ENCODE peak calls at places on chromosomes 11 and 22, in ten cellular contexts. I is hepatocyte, U is CD14-positive monocyte, M is right atrium auricular region, L is upper lobe of left lung, T is heart left ventricle, G is kidney, P is HCT116, Q is lower leg skin, W is cardiac fibroblast. H is an unnamed sample.

GRCh38 chr11:106482920-106483761 is 405.7 kb downstream of the AASDHPPT start:
- DNase-seq in Q (no peak), L (no peak), M (no peak), I (peak), P (no peak), T (no peak), U (no peak), W (peak), G (no peak), H (no peak)

GRCh38 chr11:61711037-61711436 is 30.8 kb downstream of the DAGLA start:
- DNase-seq in M (no peak), W (no peak), U (no peak), Q (no peak), I (no peak), G (no peak), P (no peak), L (no peak), T (no peak), H (no peak)

GRCh38 chr11:47847892-47848635 is at the start of gene NUP160:
- DNase-seq in I (peak), U (peak), P (peak), L (peak), Q (peak), G (peak), M (peak), W (peak), T (peak), H (peak)

GRCh38 chr11:7490054-7490453 is 4.7 kb downstream of the OLFML1 start:
- DNase-seq in G (no peak), I (no peak), Q (no peak), L (no peak), M (no peak), P (no peak), W (peak), U (no peak), T (no peak), H (no peak)

GRCh38 chr22:47544696-47545095 is 782.2 kb downstream of the TBC1D22A start:
- DNase-seq in Q (no peak), W (no peak), G (no peak), P (no peak), I (no peak), U (no peak), L (no peak), T (no peak), M (peak), H (no peak)

GRCh38 chr11:115848080-115848479 is 343.9 kb upstream of the CADM1 start:
- DNase-seq in U (no peak), P (no peak), W (no peak), L (no peak), Q (no peak), M (no peak), G (no peak), I (peak), T (no peak), H (no peak)

GRCh38 chr22:40855104-40855959 is 1.1 kb downstream of the ST13 start:
- DNase-seq in L (no peak), U (no peak), W (peak), I (peak), Q (no peak), T (no peak), M (no peak), G (no peak), P (no peak), H (no peak)

GRCh38 chr22:36918730-36919129 is 5.3 kb downstream of the CSF2RB start:
- DNase-seq in W (no peak), L (no peak), P (no peak), U (no peak), Q (no peak), M (no peak), T (no peak), G (no peak), I (no peak), H (no peak)

GRCh38 chr22:30390974-30391691 is 3.9 kb upstream of the RNF215 start:
- DNase-seq in U (peak), W (peak), G (peak), Q (no peak), P (peak), T (peak), M (no peak), L (peak), I (peak), H (peak)

GRCh38 chr11:35166369-35167360 is 27.7 kb downstream of the CD44 start:
- DNase-seq in I (no peak), L (no peak), Q (no peak), U (peak), M (peak), T (peak), W (peak), P (peak), G (peak), H (no peak)

GRCh38 chr22:31681625-31682345 is 19.8 kb upstream of the PISD start:
- DNase-seq in Q (no peak), I (no peak), P (no peak), G (no peak), U (no peak), T (no peak), M (no peak), W (peak), L (no peak), H (no peak)

GRCh38 chr11:71302534-71302909 is 50.1 kb upstream of the SHANK2 start:
- DNase-seq in T (no peak), L (no peak), W (no peak), Q (peak), G (no peak), M (no peak), I (no peak), P (no peak), U (no peak), H (no peak)

GRCh38 chr11:71301046-71301857 is 48.9 kb upstream of the SHANK2 start:
- DNase-seq in P (no peak), I (no peak), M (peak), W (no peak), G (no peak), T (no peak), L (no peak), U (no peak), Q (peak), H (no peak)

GRCh38 chr11:71300187-71300586 is 47.8 kb upstream of the SHANK2 start:
- DNase-seq in P (no peak), U (no peak), T (no peak), M (peak), L (no peak), I (no peak), W (no peak), G (no peak), Q (no peak), H (no peak)

GRCh38 chr11:71302911-71303310 is 50.5 kb upstream of the SHANK2 start:
- DNase-seq in U (no peak), Q (peak), G (no peak), P (no peak), W (no peak), M (peak), I (no peak), T (no peak), L (no peak), H (no peak)

DNA sequence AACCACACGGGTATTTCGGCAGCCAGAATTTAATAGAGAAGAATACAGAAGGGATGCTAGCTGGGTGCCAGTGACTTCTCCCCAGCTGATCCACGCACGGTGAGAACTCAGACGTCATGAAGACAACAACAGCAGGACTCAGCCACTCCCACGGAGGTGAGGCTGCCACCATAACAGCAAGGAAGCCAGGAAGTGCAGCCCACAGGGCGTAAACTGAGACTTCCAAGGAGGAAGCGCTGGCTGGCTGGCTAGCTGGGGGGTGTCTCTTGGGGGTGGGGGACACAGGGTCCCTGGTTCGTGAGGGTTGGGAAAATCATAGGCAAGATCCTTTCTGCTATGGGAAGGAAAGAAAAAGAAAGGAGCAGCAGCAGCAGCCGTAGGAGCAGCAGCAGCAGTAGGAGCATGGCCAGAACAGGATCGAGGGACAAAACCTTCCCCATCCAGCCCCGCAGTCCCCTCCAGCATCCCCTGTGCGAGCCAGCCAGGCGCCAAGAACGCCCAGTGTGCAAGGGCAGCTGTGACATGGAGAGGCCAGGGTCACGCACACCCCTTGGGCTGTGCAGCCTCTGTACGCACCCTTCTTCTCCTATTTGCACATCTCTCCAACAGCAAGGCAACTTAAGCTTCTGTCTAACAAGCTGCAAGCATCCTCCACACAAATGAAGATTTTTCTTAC is 49.6 kb upstream of the SHANK2 start:
- DNase-seq in W (peak), L (no peak), G (peak), P (no peak), M (peak), I (no peak), T (no peak), Q (peak), U (no peak), H (no peak)
- TF ChIP-seq CTCF in W (no peak), L (no peak), G (no peak), P (no peak), M (no peak), I (no peak), T (no peak), Q (no peak), U (no peak), H (no peak)

GRCh38 chr22:25786165-25786564 is 44.2 kb downstream of the MYO18B start:
- DNase-seq in I (no peak), W (no peak), G (no peak), T (no peak), Q (no peak), L (no peak), P (no peak), M (no peak), U (no peak), H (no peak)
- TF ChIP-seq CTCF in I (no peak), W (no peak), G (no peak), T (no peak), Q (no peak), L (no peak), P (no peak), M (no peak), U (no peak), H (no peak)

GRCh38 chr11:19121646-19122045 is 4.7 kb downstream of the ZDHHC13 start:
- DNase-seq in T (no peak), U (no peak), W (no peak), L (no peak), G (no peak), I (no peak), M (no peak), Q (no peak), P (no peak), H (no peak)

GRCh38 chr11:19111809-19112208 is 5.2 kb upstream of the ZDHHC13 start:
- DNase-seq in U (no peak), Q (no peak), W (no peak), P (no peak), T (no peak), M (no peak), G (no peak), I (no peak), L (no peak), H (no peak)

GRCh38 chr11:19116315-19116970 is 525 bp upstream of the ZDHHC13 start:
- DNase-seq in U (no peak), L (no peak), I (no peak), P (no peak), T (no peak), G (no peak), M (no peak), W (no peak), Q (no peak), H (peak)

GRCh38 chr11:19117760-19118097 is 761 bp downstream of the ZDHHC13 start:
- DNase-seq in P (no peak), G (no peak), L (no peak), M (no peak), W (no peak), T (no peak), U (no peak), Q (no peak), I (no peak), H (no peak)

DNA sequence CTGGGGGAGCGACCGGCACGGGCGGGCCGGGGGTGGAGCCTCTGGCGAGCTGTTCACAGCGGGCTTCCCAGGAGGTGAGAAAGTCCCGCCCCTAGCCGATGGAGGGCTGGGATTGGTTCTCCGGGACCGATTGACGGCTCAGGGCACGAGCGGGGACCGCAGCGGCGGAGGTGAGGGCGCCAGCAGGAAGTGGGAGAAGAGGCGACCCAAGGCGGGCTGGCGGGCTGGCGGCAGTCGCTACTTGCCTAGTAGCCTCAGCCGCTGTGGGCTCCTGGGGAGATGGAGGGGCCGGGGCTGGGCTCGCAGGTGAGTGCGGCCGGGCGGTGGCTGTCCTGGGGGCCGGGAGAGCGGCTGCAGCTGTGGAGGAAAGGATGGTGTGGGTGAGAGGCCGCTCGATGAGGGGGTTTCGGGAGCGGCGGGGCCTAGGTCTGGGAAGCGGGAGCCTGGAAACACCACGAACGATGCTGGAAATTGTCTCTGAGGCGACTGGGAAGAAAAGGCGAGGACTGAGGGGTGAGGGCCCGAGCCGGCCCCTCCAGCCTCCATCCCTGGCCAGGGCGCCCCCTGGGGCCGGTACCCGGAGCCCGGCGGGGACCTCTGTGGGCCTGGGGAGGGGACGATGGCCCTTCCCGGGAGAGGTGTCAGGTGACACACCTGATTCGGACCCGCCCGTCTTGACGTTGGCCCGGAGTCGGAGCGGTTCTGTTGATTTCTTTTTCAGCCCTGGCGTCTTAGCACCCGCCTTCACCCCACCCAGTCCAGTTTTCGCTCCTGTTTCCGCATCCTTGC is at the start of gene ZDHHC13:
- DNase-seq in T (peak), G (peak), U (peak), L (peak), Q (peak), I (peak), M (peak), W (peak), P (peak), H (peak)
- TF ChIP-seq CTCF in T (peak), G (peak), U (peak), L (no peak), Q (no peak), I (peak), M (peak), W (peak), P (peak), H (peak)

DNA sequence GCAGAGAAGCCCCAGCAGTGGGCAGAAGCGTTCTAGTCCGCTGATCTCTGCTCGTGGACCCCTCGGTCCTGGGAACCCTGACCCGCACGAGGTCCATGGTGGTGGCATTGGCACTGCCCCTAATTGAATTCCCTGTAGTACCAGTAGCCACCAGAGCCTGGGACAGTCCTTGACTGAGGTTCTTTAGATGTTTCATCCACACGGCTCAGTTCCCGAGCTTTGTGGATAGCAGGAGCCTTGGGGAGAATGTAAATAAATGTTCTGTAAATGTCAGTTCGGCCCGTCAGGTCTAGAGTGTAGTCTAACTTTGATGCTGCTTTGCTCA is 39.4 kb upstream of the SEPTIN5 start:
- DNase-seq in Q (peak), L (no peak), W (no peak), T (no peak), M (peak), I (no peak), P (no peak), U (no peak), G (no peak), H (no peak)
- TF ChIP-seq CTCF in Q (no peak), L (no peak), W (no peak), T (no peak), M (no peak), I (no peak), P (no peak), U (no peak), G (no peak), H (no peak)

GRCh38 chr11:65487467-65488272 is 11.2 kb upstream of the MALAT1 start:
- DNase-seq in Q (peak), U (peak), P (peak), M (peak), G (peak), T (peak), W (peak), L (peak), I (peak), H (peak)
- TF ChIP-seq CTCF in Q (peak), U (no peak), P (no peak), M (no peak), G (no peak), T (no peak), W (no peak), L (peak), I (no peak), H (no peak)

DNA sequence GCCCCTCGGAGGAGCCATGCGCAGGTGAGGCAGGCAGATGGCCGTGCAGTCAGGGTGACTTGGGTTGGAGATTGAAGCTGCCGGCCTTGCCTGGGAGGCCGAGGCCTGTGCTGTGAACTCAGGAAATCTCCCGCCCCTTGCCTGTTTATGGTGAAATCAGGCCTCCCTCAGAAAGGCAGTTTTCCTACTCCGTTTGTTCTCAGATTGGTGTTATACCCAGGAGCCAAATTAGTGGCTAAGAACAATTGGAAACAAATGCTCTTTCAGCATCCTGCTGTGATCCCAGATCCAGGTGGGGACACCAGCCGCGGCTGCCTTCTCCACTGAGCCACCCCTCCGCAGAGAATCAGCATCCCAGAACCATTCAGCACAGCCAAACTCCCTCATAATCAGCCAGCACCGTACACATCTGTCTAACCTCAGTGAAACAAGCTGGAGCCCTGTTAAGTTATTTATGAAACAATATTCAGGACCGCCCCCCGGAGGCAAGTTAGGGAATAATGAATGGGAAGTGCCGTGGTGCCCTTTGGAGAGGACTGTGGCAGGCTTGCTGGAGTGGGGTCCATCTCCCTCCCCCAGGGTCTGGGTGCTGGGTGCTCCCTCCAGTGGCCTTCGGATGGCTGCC is 60.0 kb downstream of the PKNOX2 start:
- DNase-seq in T (peak), U (no peak), W (peak), M (peak), Q (no peak), P (peak), G (no peak), L (no peak), I (peak), H (no peak)
- TF ChIP-seq CTCF in T (peak), U (no peak), W (peak), M (peak), Q (no peak), P (peak), G (peak), L (no peak), I (peak), H (no peak)

GRCh38 chr11:27234043-27234668 is 128.9 kb downstream of the CCDC34 start:
- DNase-seq in W (peak), L (no peak), I (peak), M (peak), U (no peak), P (no peak), G (no peak), Q (no peak), T (peak), H (peak)
- TF ChIP-seq CTCF in W (no peak), L (no peak), I (no peak), M (no peak), U (no peak), P (no peak), G (no peak), Q (no peak), T (no peak), H (no peak)

DNA sequence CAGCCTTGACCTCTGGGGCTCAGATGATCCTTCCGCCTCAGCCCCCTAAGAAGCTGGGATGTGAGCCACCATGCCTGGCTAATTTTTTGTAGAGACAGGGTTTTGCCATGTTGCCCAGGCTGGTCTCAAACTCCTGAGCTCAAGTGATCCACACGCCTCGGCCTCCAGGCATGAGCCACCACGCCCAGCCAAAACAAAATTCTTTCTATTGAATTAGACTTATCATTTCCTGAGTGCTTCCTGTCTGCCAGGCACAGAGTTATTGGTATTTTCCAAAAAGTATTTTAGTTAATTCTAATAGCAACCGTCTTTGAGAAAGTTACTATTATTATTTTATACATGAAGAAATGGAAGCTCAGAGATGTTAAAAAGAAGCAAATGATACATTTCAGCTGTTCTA is 61.4 kb upstream of the LMO2 start:
- DNase-seq in G (no peak), T (no peak), I (no peak), U (no peak), P (no peak), W (no peak), L (no peak), M (no peak), Q (no peak), H (no peak)
- TF ChIP-seq CTCF in G (no peak), T (no peak), I (no peak), U (no peak), P (no peak), W (no peak), L (no peak), M (no peak), Q (no peak), H (no peak)

GRCh38 chr11:75306529-75306928 is 44.9 kb downstream of the ARRB1 start:
- DNase-seq in L (no peak), T (no peak), P (no peak), M (no peak), W (no peak), U (no peak), Q (no peak), G (peak), I (no peak), H (no peak)

GRCh38 chr11:75307058-75307457 is 44.4 kb downstream of the ARRB1 start:
- DNase-seq in W (no peak), G (no peak), I (no peak), U (no peak), Q (no peak), T (no peak), L (no peak), P (no peak), M (no peak), H (no peak)

GRCh38 chr11:75311858-75312288 is 39.6 kb downstream of the ARRB1 start:
- DNase-seq in Q (peak), T (peak), P (no peak), M (peak), U (no peak), G (peak), I (peak), W (peak), L (peak), H (no peak)

GRCh38 chr11:75308116-75308515 is 43.3 kb downstream of the ARRB1 start:
- DNase-seq in Q (no peak), T (no peak), W (no peak), U (no peak), I (no peak), G (peak), M (no peak), L (peak), P (no peak), H (no peak)

DNA sequence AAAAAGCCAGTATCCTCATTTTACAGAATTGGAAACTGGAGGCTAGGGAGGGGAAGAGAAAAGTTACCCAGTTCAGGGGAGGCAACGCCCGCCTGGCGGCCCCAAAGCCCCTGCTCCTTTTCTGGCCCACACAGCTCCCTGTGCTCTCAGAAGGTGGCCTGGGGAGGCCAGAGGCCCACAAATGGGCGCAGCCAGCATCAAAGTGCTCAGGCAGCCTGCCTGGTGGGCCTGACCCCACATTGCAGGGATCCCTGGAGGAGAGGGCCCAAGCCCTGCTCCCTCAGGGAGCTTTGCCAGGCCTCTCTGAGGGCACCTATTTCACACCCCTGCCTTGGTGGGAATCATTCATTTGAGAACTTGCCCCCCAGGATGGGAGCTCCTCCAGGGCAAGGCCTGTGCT is 42.5 kb downstream of the ARRB1 start:
- DNase-seq in I (no peak), T (no peak), W (no peak), P (no peak), M (no peak), G (peak), U (no peak), L (no peak), Q (no peak), H (no peak)
- TF ChIP-seq CTCF in I (no peak), T (no peak), W (no peak), P (no peak), M (no peak), G (no peak), U (no peak), L (no peak), Q (no peak), H (no peak)

GRCh38 chr11:63876616-63877015 is 37.7 kb downstream of the MARK2 start:
- DNase-seq in L (no peak), T (no peak), I (no peak), W (no peak), G (no peak), U (no peak), P (no peak), Q (no peak), M (no peak), H (no peak)
- TF ChIP-seq CTCF in L (no peak), T (no peak), I (no peak), W (no peak), G (no peak), U (no peak), P (no peak), Q (no peak), M (no peak), H (no peak)